ENCODE peak calls at places on chromosome 14, in five cellular contexts. One of them, this sample, is unnamed.

GRCh38 chr14:50835280-50835679 is 4.3 kb upstream of the NIN start:
- DNase-seq in fibroblast of villous mesenchyme: no peak
- DNase-seq in CD4-positive, CD25-positive, alpha-beta regulatory T cell: no peak
- DNase-seq in A549: no peak
- DNase-seq in substantia nigra: no peak
- DNase-seq in this sample: no peak

GRCh38 chr14:101503431-101504095 is 57.7 kb upstream of the DIO3 start:
- DNase-seq in CD4-positive, CD25-positive, alpha-beta regulatory T cell: no peak
- DNase-seq in substantia nigra: no peak
- DNase-seq in fibroblast of villous mesenchyme: no peak
- DNase-seq in A549: no peak
- DNase-seq in this sample: peak

GRCh38 chr14:57822081-57822480 is 43.8 kb downstream of the SLC35F4 start:
- DNase-seq in fibroblast of villous mesenchyme: no peak
- DNase-seq in A549: no peak
- DNase-seq in CD4-positive, CD25-positive, alpha-beta regulatory T cell: no peak
- DNase-seq in substantia nigra: no peak
- DNase-seq in this sample: no peak

GRCh38 chr14:36771256-36771655 is 109.6 kb downstream of the PAX9 start:
- DNase-seq in A549: peak
- DNase-seq in fibroblast of villous mesenchyme: no peak
- DNase-seq in substantia nigra: no peak
- DNase-seq in CD4-positive, CD25-positive, alpha-beta regulatory T cell: no peak
- DNase-seq in this sample: no peak

GRCh38 chr14:100536721-100537700 is 50.2 kb downstream of the BEGAIN start:
- DNase-seq in CD4-positive, CD25-positive, alpha-beta regulatory T cell: no peak
- DNase-seq in substantia nigra: no peak
- DNase-seq in A549: no peak
- DNase-seq in fibroblast of villous mesenchyme: no peak
- DNase-seq in this sample: no peak

GRCh38 chr14:65168840-65169239 is 66.5 kb upstream of the MAX start:
- DNase-seq in fibroblast of villous mesenchyme: peak
- DNase-seq in CD4-positive, CD25-positive, alpha-beta regulatory T cell: no peak
- DNase-seq in A549: no peak
- DNase-seq in substantia nigra: no peak
- DNase-seq in this sample: no peak

GRCh38 chr14:87529081-87529480 is 463.9 kb downstream of the GALC start:
- DNase-seq in A549: no peak
- DNase-seq in CD4-positive, CD25-positive, alpha-beta regulatory T cell: no peak
- DNase-seq in substantia nigra: no peak
- DNase-seq in fibroblast of villous mesenchyme: no peak
- DNase-seq in this sample: no peak

GRCh38 chr14:50542941-50543418 is 10.6 kb upstream of the MAP4K5 start:
- DNase-seq in A549: peak
- DNase-seq in substantia nigra: no peak
- DNase-seq in fibroblast of villous mesenchyme: peak
- DNase-seq in CD4-positive, CD25-positive, alpha-beta regulatory T cell: peak
- DNase-seq in this sample: no peak

GRCh38 chr14:92751819-92752218 is 3.4 kb upstream of the LGMN start:
- DNase-seq in CD4-positive, CD25-positive, alpha-beta regulatory T cell: no peak
- DNase-seq in A549: no peak
- DNase-seq in substantia nigra: no peak
- DNase-seq in fibroblast of villous mesenchyme: no peak
- DNase-seq in this sample: no peak

GRCh38 chr14:68978550-68978911 is 571 bp downstream of the ACTN1 start:
- DNase-seq in A549: no peak
- DNase-seq in fibroblast of villous mesenchyme: peak
- DNase-seq in substantia nigra: no peak
- DNase-seq in CD4-positive, CD25-positive, alpha-beta regulatory T cell: peak
- DNase-seq in this sample: peak

GRCh38 chr14:59254911-59255545 is 66.6 kb downstream of the DAAM1 start:
- DNase-seq in A549: no peak
- DNase-seq in substantia nigra: no peak
- DNase-seq in fibroblast of villous mesenchyme: peak
- DNase-seq in CD4-positive, CD25-positive, alpha-beta regulatory T cell: no peak
- DNase-seq in this sample: no peak

GRCh38 chr14:24839617-24840203 is 205.7 kb upstream of the GZMB start:
- DNase-seq in fibroblast of villous mesenchyme: no peak
- DNase-seq in substantia nigra: no peak
- DNase-seq in CD4-positive, CD25-positive, alpha-beta regulatory T cell: no peak
- DNase-seq in A549: no peak
- DNase-seq in this sample: no peak

GRCh38 chr14:72894623-72895378 is 900 bp upstream of the DPF3 start:
- DNase-seq in CD4-positive, CD25-positive, alpha-beta regulatory T cell: no peak
- DNase-seq in substantia nigra: no peak
- DNase-seq in A549: no peak
- DNase-seq in fibroblast of villous mesenchyme: peak
- DNase-seq in this sample: no peak

GRCh38 chr14:93014038-93015023 is 91.4 kb downstream of the CHGA start:
- DNase-seq in A549: no peak
- DNase-seq in fibroblast of villous mesenchyme: no peak
- DNase-seq in substantia nigra: no peak
- DNase-seq in CD4-positive, CD25-positive, alpha-beta regulatory T cell: no peak
- DNase-seq in this sample: no peak

GRCh38 chr14:63677891-63678379 is 36.3 kb upstream of the WDR89 start:
- DNase-seq in fibroblast of villous mesenchyme: peak
- DNase-seq in A549: peak
- DNase-seq in CD4-positive, CD25-positive, alpha-beta regulatory T cell: no peak
- DNase-seq in substantia nigra: no peak
- DNase-seq in this sample: no peak

GRCh38 chr14:20609215-20610001 is 18.2 kb upstream of the RNASE12 start:
- DNase-seq in substantia nigra: no peak
- DNase-seq in A549: peak
- DNase-seq in fibroblast of villous mesenchyme: peak
- DNase-seq in CD4-positive, CD25-positive, alpha-beta regulatory T cell: peak
- DNase-seq in this sample: peak

GRCh38 chr14:61609143-61609851 is 86.0 kb upstream of the HIF1A start:
- DNase-seq in A549: no peak
- DNase-seq in substantia nigra: peak
- DNase-seq in CD4-positive, CD25-positive, alpha-beta regulatory T cell: no peak
- DNase-seq in fibroblast of villous mesenchyme: no peak
- DNase-seq in this sample: no peak

GRCh38 chr14:22039938-22040780 is 366.5 kb upstream of the OR4E1 start:
- DNase-seq in CD4-positive, CD25-positive, alpha-beta regulatory T cell: peak
- DNase-seq in substantia nigra: no peak
- DNase-seq in fibroblast of villous mesenchyme: no peak
- DNase-seq in A549: peak
- DNase-seq in this sample: no peak

GRCh38 chr14:57831981-57832380 is 33.9 kb downstream of the SLC35F4 start:
- DNase-seq in fibroblast of villous mesenchyme: no peak
- DNase-seq in CD4-positive, CD25-positive, alpha-beta regulatory T cell: no peak
- DNase-seq in A549: peak
- DNase-seq in substantia nigra: no peak
- DNase-seq in this sample: no peak

GRCh38 chr14:99947695-99948094 is 117.5 kb upstream of the EVL start:
- DNase-seq in A549: no peak
- DNase-seq in fibroblast of villous mesenchyme: peak
- DNase-seq in substantia nigra: no peak
- DNase-seq in CD4-positive, CD25-positive, alpha-beta regulatory T cell: no peak
- DNase-seq in this sample: no peak

GRCh38 chr14:86013663-86014062 is 483.7 kb downstream of the FLRT2 start:
- DNase-seq in A549: no peak
- DNase-seq in fibroblast of villous mesenchyme: peak
- DNase-seq in substantia nigra: no peak
- DNase-seq in CD4-positive, CD25-positive, alpha-beta regulatory T cell: no peak
- DNase-seq in this sample: no peak

GRCh38 chr14:77988096-77988870 is 181.9 kb upstream of the NRXN3 start:
- DNase-seq in substantia nigra: no peak
- DNase-seq in fibroblast of villous mesenchyme: no peak
- DNase-seq in CD4-positive, CD25-positive, alpha-beta regulatory T cell: no peak
- DNase-seq in A549: no peak
- DNase-seq in this sample: no peak

GRCh38 chr14:90649096-90649495 is 167.1 kb downstream of the TTC7B start:
- DNase-seq in CD4-positive, CD25-positive, alpha-beta regulatory T cell: no peak
- DNase-seq in A549: no peak
- DNase-seq in substantia nigra: no peak
- DNase-seq in fibroblast of villous mesenchyme: no peak
- DNase-seq in this sample: no peak

GRCh38 chr14:33432407-33433023 is 493.8 kb downstream of the NPAS3 start:
- DNase-seq in A549: peak
- DNase-seq in substantia nigra: no peak
- DNase-seq in CD4-positive, CD25-positive, alpha-beta regulatory T cell: no peak
- DNase-seq in fibroblast of villous mesenchyme: peak
- DNase-seq in this sample: no peak

GRCh38 chr14:92105845-92106094 is 612 bp downstream of the ATXN3 start:
- DNase-seq in fibroblast of villous mesenchyme: peak
- DNase-seq in CD4-positive, CD25-positive, alpha-beta regulatory T cell: no peak
- DNase-seq in substantia nigra: no peak
- DNase-seq in A549: peak
- DNase-seq in this sample: peak

GRCh38 chr14:91367173-91368171 is 50.1 kb downstream of the CCDC88C start:
- DNase-seq in fibroblast of villous mesenchyme: no peak
- DNase-seq in CD4-positive, CD25-positive, alpha-beta regulatory T cell: peak
- DNase-seq in substantia nigra: no peak
- DNase-seq in A549: peak
- DNase-seq in this sample: peak

GRCh38 chr14:96121660-96122395 is 82.7 kb downstream of the C14orf132 start:
- DNase-seq in fibroblast of villous mesenchyme: peak
- DNase-seq in substantia nigra: no peak
- DNase-seq in A549: no peak
- DNase-seq in CD4-positive, CD25-positive, alpha-beta regulatory T cell: no peak
- DNase-seq in this sample: no peak